ENCODE peak calls at places on chromosomes 16 and 17, in seven cellular contexts. One of them, this sample, is unnamed. For H3K27me3, the result is how much of the 10 kb centered on the place peaks cover.

GRCh38 chr17:78960945-78961344 is 18.8 kb downstream of the LGALS3BP start:
- DNase-seq in IMR-90: no peak
- DNase-seq in trophoblast cell: peak
- DNase-seq in mesendoderm: no peak
- DNase-seq in mesenchymal stem cell: no peak
- DNase-seq in H9: no peak
- DNase-seq in H1: no peak
- DNase-seq in this sample: no peak

GRCh38 chr17:17845046-17845775 is 8.4 kb upstream of the SREBF1 start:
- DNase-seq in trophoblast cell: no peak
- DNase-seq in H1: no peak
- DNase-seq in mesendoderm: no peak
- DNase-seq in mesenchymal stem cell: no peak
- DNase-seq in IMR-90: no peak
- DNase-seq in H9: no peak
- DNase-seq in this sample: no peak

GRCh38 chr16:68665501-68665900 is 20.4 kb downstream of the CDH3 start:
- DNase-seq in mesenchymal stem cell: no peak
- DNase-seq in mesendoderm: no peak
- DNase-seq in IMR-90: no peak
- DNase-seq in trophoblast cell: no peak
- DNase-seq in H1: no peak
- DNase-seq in H9: no peak
- DNase-seq in this sample: no peak

GRCh38 chr17:79299349-79299748 is 224.7 kb downstream of the ENGASE start:
- DNase-seq in H1: no peak
- DNase-seq in mesenchymal stem cell: no peak
- DNase-seq in trophoblast cell: no peak
- DNase-seq in IMR-90: no peak
- DNase-seq in H9: no peak
- DNase-seq in mesendoderm: no peak
- DNase-seq in this sample: no peak

GRCh38 chr17:45032150-45032493 is 19.3 kb downstream of the DCAKD start:
- DNase-seq in mesenchymal stem cell: no peak
- DNase-seq in mesendoderm: no peak
- DNase-seq in trophoblast cell: no peak
- DNase-seq in H9: no peak
- DNase-seq in H1: no peak
- DNase-seq in IMR-90: no peak
- DNase-seq in this sample: no peak

GRCh38 chr17:70314096-70314495 is 144.8 kb downstream of the KCNJ2 start:
- DNase-seq in mesendoderm: no peak
- DNase-seq in trophoblast cell: no peak
- DNase-seq in H1: no peak
- DNase-seq in IMR-90: peak
- DNase-seq in mesenchymal stem cell: no peak
- DNase-seq in H9: no peak
- DNase-seq in this sample: no peak

GRCh38 chr17:37513711-37514110 is 24.0 kb downstream of the DUSP14 start:
- DNase-seq in H9: no peak
- DNase-seq in IMR-90: no peak
- DNase-seq in mesendoderm: no peak
- DNase-seq in trophoblast cell: no peak
- DNase-seq in mesenchymal stem cell: no peak
- DNase-seq in H1: no peak
- DNase-seq in this sample: no peak

GRCh38 chr17:17626151-17626805 is 34.8 kb upstream of the PEMT start:
- DNase-seq in H9: peak
- DNase-seq in trophoblast cell: no peak
- DNase-seq in mesendoderm: peak
- DNase-seq in H1: peak
- DNase-seq in IMR-90: no peak
- DNase-seq in mesenchymal stem cell: no peak
- DNase-seq in this sample: peak

GRCh38 chr17:7846765-7847661 is 7.9 kb upstream of the TMEM88 start:
- DNase-seq in mesenchymal stem cell: no peak
- DNase-seq in mesendoderm: no peak
- DNase-seq in H9: peak
- DNase-seq in IMR-90: no peak
- DNase-seq in trophoblast cell: no peak
- DNase-seq in H1: no peak
- DNase-seq in this sample: no peak

GRCh38 chr16:49019826-49020401 is 261.7 kb downstream of the CBLN1 start:
- DNase-seq in trophoblast cell: no peak
- DNase-seq in mesendoderm: no peak
- DNase-seq in H1: no peak
- DNase-seq in mesenchymal stem cell: no peak
- DNase-seq in IMR-90: no peak
- DNase-seq in H9: no peak
- DNase-seq in this sample: no peak

GRCh38 chr16:59324462-59324861 is 590.3 kb upstream of the GOT2 start:
- DNase-seq in mesendoderm: no peak
- DNase-seq in H1: no peak
- DNase-seq in H9: no peak
- DNase-seq in trophoblast cell: no peak
- DNase-seq in mesenchymal stem cell: peak
- DNase-seq in IMR-90: peak
- DNase-seq in this sample: no peak

GRCh38 chr17:17724307-17724921 is 43.2 kb downstream of the RAI1 start:
- DNase-seq in H1: no peak
- DNase-seq in H9: peak
- DNase-seq in IMR-90: peak
- DNase-seq in mesenchymal stem cell: peak
- DNase-seq in trophoblast cell: no peak
- DNase-seq in mesendoderm: peak
- DNase-seq in this sample: peak

GRCh38 chr16:26830716-26831115 is 236.0 kb upstream of the C16orf82 start:
- DNase-seq in IMR-90: no peak
- DNase-seq in trophoblast cell: no peak
- DNase-seq in mesenchymal stem cell: no peak
- DNase-seq in mesendoderm: peak
- DNase-seq in H1: no peak
- DNase-seq in H9: no peak
- DNase-seq in this sample: no peak

GRCh38 chr16:14284930-14285541 is 213.9 kb downstream of the MRTFB start:
- DNase-seq in H9: peak
- DNase-seq in trophoblast cell: peak
- DNase-seq in mesenchymal stem cell: peak
- DNase-seq in H1: no peak
- DNase-seq in IMR-90: no peak
- DNase-seq in mesendoderm: peak
- DNase-seq in this sample: no peak

GRCh38 chr17:43671075-43671692 is 9.5 kb upstream of the MEOX1 start:
- DNase-seq in IMR-90: no peak
- DNase-seq in H1: no peak
- DNase-seq in H9: no peak
- DNase-seq in mesendoderm: no peak
- DNase-seq in trophoblast cell: no peak
- DNase-seq in mesenchymal stem cell: no peak
- DNase-seq in this sample: no peak

GRCh38 chr16:64211306-64211705 is 910.6 kb downstream of the CDH11 start:
- DNase-seq in mesenchymal stem cell: peak
- DNase-seq in mesendoderm: no peak
- DNase-seq in IMR-90: no peak
- DNase-seq in H1: no peak
- DNase-seq in H9: no peak
- DNase-seq in trophoblast cell: no peak
- DNase-seq in this sample: no peak

GRCh38 chr16:72744064-72744793 is 303.7 kb downstream of the ZFHX3 start:
- DNase-seq in trophoblast cell: no peak
- DNase-seq in mesendoderm: no peak
- DNase-seq in H1: no peak
- DNase-seq in mesenchymal stem cell: no peak
- DNase-seq in H9: no peak
- DNase-seq in IMR-90: no peak
- DNase-seq in this sample: no peak

GRCh38 chr16:68707341-68708152 is 29.5 kb upstream of the CDH1 start:
- DNase-seq in mesendoderm: peak
- DNase-seq in IMR-90: no peak
- DNase-seq in mesenchymal stem cell: peak
- DNase-seq in H9: peak
- DNase-seq in trophoblast cell: no peak
- DNase-seq in H1: peak
- DNase-seq in this sample: peak

GRCh38 chr17:882827-883585 is 96.6 kb downstream of the NXN start:
- DNase-seq in IMR-90: peak
- DNase-seq in H1: no peak
- DNase-seq in H9: peak
- DNase-seq in mesendoderm: peak
- DNase-seq in mesenchymal stem cell: peak
- DNase-seq in trophoblast cell: no peak
- DNase-seq in this sample: peak

GRCh38 chr16:85353839-85354622 is 241.8 kb upstream of the CIBAR2 start:
- DNase-seq in mesendoderm: no peak
- DNase-seq in mesenchymal stem cell: no peak
- DNase-seq in trophoblast cell: peak
- DNase-seq in H1: no peak
- DNase-seq in IMR-90: no peak
- DNase-seq in H9: no peak
- DNase-seq in this sample: no peak

GRCh38 chr17:69695646-69696045 is 281.1 kb downstream of the MAP2K6 start:
- DNase-seq in IMR-90: no peak
- DNase-seq in mesendoderm: no peak
- DNase-seq in H1: no peak
- DNase-seq in H9: no peak
- DNase-seq in mesenchymal stem cell: no peak
- DNase-seq in trophoblast cell: no peak
- DNase-seq in this sample: no peak

GRCh38 chr17:76585649-76586593 is at the start of gene ST6GALNAC2:
- DNase-seq in H1: no peak
- DNase-seq in mesenchymal stem cell: peak
- DNase-seq in trophoblast cell: peak
- DNase-seq in IMR-90: no peak
- DNase-seq in mesendoderm: peak
- DNase-seq in H9: no peak
- DNase-seq in this sample: no peak

GRCh38 chr17:15361151-15361550 is 19.8 kb upstream of the TEKT3 start:
- DNase-seq in H1: no peak
- DNase-seq in mesenchymal stem cell: no peak
- DNase-seq in trophoblast cell: peak
- DNase-seq in H9: no peak
- DNase-seq in IMR-90: no peak
- DNase-seq in mesendoderm: no peak
- DNase-seq in this sample: no peak

GRCh38 chr17:11559601-11560000 is 38.7 kb upstream of the DNAH9 start:
- DNase-seq in mesendoderm: no peak
- DNase-seq in H9: no peak
- DNase-seq in IMR-90: no peak
- DNase-seq in trophoblast cell: no peak
- DNase-seq in H1: no peak
- DNase-seq in mesenchymal stem cell: no peak
- DNase-seq in this sample: no peak

GRCh38 chr17:74859439-74860228 is at the start of gene GRIN2C:
- DNase-seq in mesenchymal stem cell: no peak
- DNase-seq in mesendoderm: no peak
- DNase-seq in H1: no peak
- DNase-seq in trophoblast cell: peak
- DNase-seq in H9: no peak
- DNase-seq in IMR-90: no peak
- DNase-seq in this sample: no peak
- H3K27me3 ChIP-seq in mesenchymal stem cell: half or more
- H3K27me3 ChIP-seq in mesendoderm: under half
- H3K27me3 ChIP-seq in H1: half or more
- H3K27me3 ChIP-seq in trophoblast cell: under half
- H3K27me3 ChIP-seq in H9: under half
- H3K27me3 ChIP-seq in IMR-90: half or more
- H3K27me3 ChIP-seq in this sample: under half

GRCh38 chr17:6092182-6092922 is 22.2 kb downstream of the WSCD1 start:
- DNase-seq in trophoblast cell: no peak
- DNase-seq in mesendoderm: no peak
- DNase-seq in H9: no peak
- DNase-seq in H1: no peak
- DNase-seq in mesenchymal stem cell: no peak
- DNase-seq in IMR-90: no peak
- DNase-seq in this sample: no peak
- H2BK120ac ChIP-seq in trophoblast cell: no peak
- H2BK120ac ChIP-seq in mesendoderm: no peak
- H2BK120ac ChIP-seq in H9: no peak
- H2BK120ac ChIP-seq in H1: no peak
- H2BK120ac ChIP-seq in mesenchymal stem cell: no peak
- H2BK120ac ChIP-seq in IMR-90: no peak
- H2BK120ac ChIP-seq in this sample: no peak

GRCh38 chr16:89798126-89798525 is 18.3 kb downstream of the FANCA start:
- DNase-seq in mesendoderm: no peak
- DNase-seq in mesenchymal stem cell: no peak
- DNase-seq in trophoblast cell: no peak
- DNase-seq in H9: no peak
- DNase-seq in IMR-90: no peak
- DNase-seq in H1: no peak
- DNase-seq in this sample: no peak

GRCh38 chr16:89795676-89796075 is 20.8 kb downstream of the FANCA start:
- DNase-seq in H1: no peak
- DNase-seq in IMR-90: no peak
- DNase-seq in trophoblast cell: no peak
- DNase-seq in mesenchymal stem cell: no peak
- DNase-seq in H9: no peak
- DNase-seq in mesendoderm: peak
- DNase-seq in this sample: no peak

GRCh38 chr16:89801800-89802199 is 14.6 kb downstream of the FANCA start:
- DNase-seq in H9: no peak
- DNase-seq in H1: no peak
- DNase-seq in trophoblast cell: no peak
- DNase-seq in mesenchymal stem cell: no peak
- DNase-seq in mesendoderm: no peak
- DNase-seq in IMR-90: peak
- DNase-seq in this sample: no peak

GRCh38 chr16:89796104-89796503 is 20.3 kb downstream of the FANCA start:
- DNase-seq in trophoblast cell: no peak
- DNase-seq in mesendoderm: no peak
- DNase-seq in H1: no peak
- DNase-seq in H9: no peak
- DNase-seq in IMR-90: no peak
- DNase-seq in mesenchymal stem cell: no peak
- DNase-seq in this sample: no peak

GRCh38 chr16:89798832-89799370 is 17.5 kb downstream of the FANCA start:
- DNase-seq in mesendoderm: no peak
- DNase-seq in mesenchymal stem cell: no peak
- DNase-seq in trophoblast cell: no peak
- DNase-seq in IMR-90: no peak
- DNase-seq in H9: no peak
- DNase-seq in H1: no peak
- DNase-seq in this sample: no peak
- H3K27me3 ChIP-seq in mesendoderm: under half
- H3K27me3 ChIP-seq in mesenchymal stem cell: under half
- H3K27me3 ChIP-seq in trophoblast cell: under half
- H3K27me3 ChIP-seq in IMR-90: under half
- H3K27me3 ChIP-seq in H9: under half
- H3K27me3 ChIP-seq in H1: under half
- H3K27me3 ChIP-seq in this sample: under half

DNA sequence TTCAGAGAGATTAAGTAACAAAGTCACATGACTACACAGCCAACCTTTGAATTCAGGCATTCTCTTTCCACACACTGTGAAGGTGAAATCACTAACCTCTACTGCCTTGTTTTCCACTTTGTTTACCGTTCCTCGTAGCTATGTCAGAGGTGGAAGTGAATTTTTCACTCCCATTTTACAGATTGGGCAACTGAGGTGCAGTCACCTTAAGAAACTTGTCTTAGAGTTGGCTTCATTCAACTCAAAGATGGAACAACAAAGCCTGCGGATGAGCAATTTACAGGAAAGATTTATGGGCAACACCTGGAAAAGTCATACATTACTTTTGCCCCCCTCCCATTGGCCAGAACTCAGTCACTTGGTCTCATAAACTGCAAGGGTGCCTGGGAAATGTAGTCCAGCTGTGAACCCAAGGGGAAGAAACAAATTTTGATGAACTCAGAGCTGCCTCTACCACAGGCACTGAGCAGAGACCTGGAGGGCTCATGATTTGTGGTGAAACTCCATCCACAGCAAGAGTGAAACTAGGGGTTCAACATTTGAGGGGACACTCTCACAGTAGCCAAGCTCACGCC is 784.6 kb upstream of the EEF2KMT start:
- DNase-seq in H9: no peak
- DNase-seq in H1: no peak
- DNase-seq in mesenchymal stem cell: no peak
- DNase-seq in trophoblast cell: no peak
- DNase-seq in mesendoderm: peak
- DNase-seq in IMR-90: no peak
- DNase-seq in this sample: no peak
- H2BK120ac ChIP-seq in H9: no peak
- H2BK120ac ChIP-seq in H1: no peak
- H2BK120ac ChIP-seq in mesenchymal stem cell: no peak
- H2BK120ac ChIP-seq in trophoblast cell: no peak
- H2BK120ac ChIP-seq in mesendoderm: no peak
- H2BK120ac ChIP-seq in IMR-90: no peak
- H2BK120ac ChIP-seq in this sample: no peak

This sample was measured in neuronal stem cell.